ENCODE peak calls at places on chromosome 14, in six cellular contexts. X is A549, W is IMR-90, Q is K562, J is HepG2, Z is GM12878. V is an unnamed sample.

GRCh38 chr14:71539660-71540285 is 392.5 kb upstream of the RGS6 start:
- DNase-seq in X (no peak), W (no peak), Q (peak; percentile 13), J (no peak), Z (no peak), V (no peak)

GRCh38 chr14:74085047-74085637 is 386 bp downstream of the LIN52 start:
- DNase-seq in X (peak; percentile 9), W (peak; percentile 55), Q (peak; percentile 46), J (peak; percentile 10), Z (no peak), V (peak; percentile 37)

GRCh38 chr14:61253064-61253753 is 27.9 kb downstream of the TMEM30B start:
- DNase-seq in X (no peak), W (no peak), Q (no peak), J (no peak), Z (no peak), V (no peak)

GRCh38 chr14:93648440-93649168 is 139.7 kb downstream of the PRIMA1 start:
- DNase-seq in X (peak; percentile 28), W (no peak), Q (peak; percentile 8), J (peak; percentile 28), Z (no peak), V (peak; percentile 19)

GRCh38 chr14:68780358-68781160 is 12.3 kb downstream of the ZFP36L1 start:
- DNase-seq in X (peak; percentile 53), W (peak; percentile 62), Q (peak; percentile 82), J (no peak), Z (no peak), V (no peak)

GRCh38 chr14:61335049-61335448 is 13.7 kb downstream of the PRKCH start:
- DNase-seq in X (no peak), W (no peak), Q (no peak), J (no peak), Z (no peak), V (no peak)

GRCh38 chr14:98018626-98019025 is 1221.4 kb downstream of the VRK1 start:
- DNase-seq in X (no peak), W (no peak), Q (no peak), J (no peak), Z (no peak), V (no peak)

GRCh38 chr14:106848330-106849121 is 1322.1 kb downstream of the TMEM121 start:
- DNase-seq in X (peak; percentile 69), W (no peak), Q (no peak), J (peak; percentile 56), Z (no peak), V (no peak)

GRCh38 chr14:53458368-53458814 is 305.3 kb upstream of the DDHD1 start:
- DNase-seq in X (peak; percentile 72), W (peak; percentile 77), Q (no peak), J (peak; percentile 96), Z (no peak), V (no peak)

GRCh38 chr14:30656190-30656632 is 34.1 kb downstream of the SCFD1 start:
- DNase-seq in X (peak; percentile 39), W (peak; percentile 26), Q (peak; percentile 37), J (peak; percentile 68), Z (peak; percentile 4), V (peak; percentile 41)

GRCh38 chr14:69786628-69787027 is 10.4 kb downstream of the SLC10A1 start:
- DNase-seq in X (no peak), W (no peak), Q (no peak), J (no peak), Z (no peak), V (no peak)

GRCh38 chr14:90511795-90512331 is 115.0 kb downstream of the CALM1 start:
- DNase-seq in X (no peak), W (no peak), Q (no peak), J (no peak), Z (no peak), V (no peak)

GRCh38 chr14:80924365-80925103 is 17.0 kb downstream of the CEP128 start:
- DNase-seq in X (no peak), W (no peak), Q (no peak), J (no peak), Z (no peak), V (no peak)

GRCh38 chr14:54528973-54529372 is 19.3 kb downstream of the CGRRF1 start:
- DNase-seq in X (no peak), W (no peak), Q (no peak), J (no peak), Z (no peak), V (no peak)

GRCh38 chr14:40850191-40850590 is 756.5 kb upstream of the LRFN5 start:
- DNase-seq in X (no peak), W (no peak), Q (no peak), J (no peak), Z (no peak), V (no peak)

GRCh38 chr14:75440733-75441474 is 13.1 kb downstream of the JDP2 start:
- DNase-seq in X (no peak), W (peak; percentile 94), Q (no peak), J (no peak), Z (no peak), V (no peak)

GRCh38 chr14:20652996-20653975 is 11.8 kb upstream of the OR6S1 start:
- DNase-seq in X (peak; percentile 97), W (peak; percentile 67), Q (peak; percentile 82), J (peak; percentile 32), Z (peak; percentile 45), V (peak; percentile 66)

GRCh38 chr14:34014936-34015335 is 64.1 kb upstream of the EGLN3 start:
- DNase-seq in X (no peak), W (no peak), Q (no peak), J (no peak), Z (no peak), V (no peak)

GRCh38 chr14:34009956-34010355 is 59.1 kb upstream of the EGLN3 start:
- DNase-seq in X (no peak), W (no peak), Q (no peak), J (no peak), Z (no peak), V (no peak)

GRCh38 chr14:34012369-34012768 is 61.5 kb upstream of the EGLN3 start:
- DNase-seq in X (no peak), W (no peak), Q (no peak), J (no peak), Z (no peak), V (no peak)

GRCh38 chr14:34012978-34013713 is 62.3 kb upstream of the EGLN3 start:
- DNase-seq in X (no peak), W (no peak), Q (no peak), J (no peak), Z (peak; percentile 76), V (no peak)

DNA sequence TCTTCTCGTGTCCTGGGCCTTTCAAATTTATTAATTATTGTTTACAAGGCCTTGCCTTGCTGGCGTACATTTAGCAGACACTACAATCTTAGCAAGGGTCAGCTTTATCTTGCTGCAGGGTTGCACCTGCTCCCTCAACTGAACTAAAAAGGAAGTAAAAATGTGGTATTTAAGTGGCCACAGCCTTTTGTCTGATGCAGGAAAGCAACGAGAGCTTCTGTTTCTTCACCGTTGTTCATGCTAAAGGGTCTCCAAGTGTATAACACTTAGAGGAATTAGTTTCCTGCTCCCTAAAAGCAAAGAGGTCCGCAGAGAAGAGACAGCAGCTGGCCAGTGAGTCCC is 62.8 kb upstream of the EGLN3 start:
- DNase-seq in X (no peak), W (no peak), Q (no peak), J (no peak), Z (no peak), V (no peak)
- TF ChIP-seq BHLHE40 in X (no peak), W (no peak), Q (no peak), J (no peak), Z (no peak), V (no peak)

GRCh38 chr14:100238419-100239199 is at the start of gene YY1:
- DNase-seq in X (peak; percentile 98), W (peak; percentile 96), Q (peak; percentile 96), J (peak; percentile 93), Z (peak; percentile 82), V (peak; percentile 98)

GRCh38 chr14:100240725-100241032 is 1.7 kb downstream of the YY1 start:
- DNase-seq in X (no peak), W (no peak), Q (no peak), J (no peak), Z (no peak), V (no peak)

GRCh38 chr14:100237735-100238418 is 1.1 kb upstream of the YY1 start:
- DNase-seq in X (peak; percentile 56), W (peak; percentile 35), Q (peak; percentile 65), J (peak; percentile 34), Z (no peak), V (peak; percentile 61)

GRCh38 chr14:100239840-100240724 is 1.1 kb downstream of the YY1 start:
- DNase-seq in X (peak; percentile 91), W (peak; percentile 95), Q (peak; percentile 85), J (peak; percentile 75), Z (no peak), V (peak; percentile 68)

DNA sequence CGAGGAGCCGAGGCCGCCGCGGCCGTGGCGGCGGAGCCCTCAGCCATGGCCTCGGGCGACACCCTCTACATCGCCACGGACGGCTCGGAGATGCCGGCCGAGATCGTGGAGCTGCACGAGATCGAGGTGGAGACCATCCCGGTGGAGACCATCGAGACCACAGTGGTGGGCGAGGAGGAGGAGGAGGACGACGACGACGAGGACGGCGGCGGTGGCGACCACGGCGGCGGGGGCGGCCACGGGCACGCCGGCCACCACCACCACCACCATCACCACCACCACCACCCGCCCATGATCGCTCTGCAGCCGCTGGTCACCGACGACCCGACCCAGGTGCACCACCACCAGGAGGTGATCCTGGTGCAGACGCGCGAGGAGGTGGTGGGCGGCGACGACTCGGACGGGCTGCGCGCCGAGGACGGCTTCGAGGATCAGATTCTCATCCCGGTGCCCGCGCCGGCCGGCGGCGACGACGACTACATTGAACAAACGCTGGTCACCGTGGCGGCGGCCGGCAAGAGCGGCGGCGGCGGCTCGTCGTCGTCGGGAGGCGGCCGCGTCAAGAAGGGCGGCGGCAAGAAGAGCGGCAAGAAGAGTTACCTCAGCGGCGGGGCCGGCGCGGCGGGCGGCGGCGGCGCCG is 376 bp downstream of the YY1 start:
- DNase-seq in X (no peak), W (no peak), Q (peak; percentile 23), J (no peak), Z (no peak), V (no peak)
- TF ChIP-seq BHLHE40 in X (no peak), W (no peak), Q (no peak), J (no peak), Z (no peak), V (no peak)

DNA sequence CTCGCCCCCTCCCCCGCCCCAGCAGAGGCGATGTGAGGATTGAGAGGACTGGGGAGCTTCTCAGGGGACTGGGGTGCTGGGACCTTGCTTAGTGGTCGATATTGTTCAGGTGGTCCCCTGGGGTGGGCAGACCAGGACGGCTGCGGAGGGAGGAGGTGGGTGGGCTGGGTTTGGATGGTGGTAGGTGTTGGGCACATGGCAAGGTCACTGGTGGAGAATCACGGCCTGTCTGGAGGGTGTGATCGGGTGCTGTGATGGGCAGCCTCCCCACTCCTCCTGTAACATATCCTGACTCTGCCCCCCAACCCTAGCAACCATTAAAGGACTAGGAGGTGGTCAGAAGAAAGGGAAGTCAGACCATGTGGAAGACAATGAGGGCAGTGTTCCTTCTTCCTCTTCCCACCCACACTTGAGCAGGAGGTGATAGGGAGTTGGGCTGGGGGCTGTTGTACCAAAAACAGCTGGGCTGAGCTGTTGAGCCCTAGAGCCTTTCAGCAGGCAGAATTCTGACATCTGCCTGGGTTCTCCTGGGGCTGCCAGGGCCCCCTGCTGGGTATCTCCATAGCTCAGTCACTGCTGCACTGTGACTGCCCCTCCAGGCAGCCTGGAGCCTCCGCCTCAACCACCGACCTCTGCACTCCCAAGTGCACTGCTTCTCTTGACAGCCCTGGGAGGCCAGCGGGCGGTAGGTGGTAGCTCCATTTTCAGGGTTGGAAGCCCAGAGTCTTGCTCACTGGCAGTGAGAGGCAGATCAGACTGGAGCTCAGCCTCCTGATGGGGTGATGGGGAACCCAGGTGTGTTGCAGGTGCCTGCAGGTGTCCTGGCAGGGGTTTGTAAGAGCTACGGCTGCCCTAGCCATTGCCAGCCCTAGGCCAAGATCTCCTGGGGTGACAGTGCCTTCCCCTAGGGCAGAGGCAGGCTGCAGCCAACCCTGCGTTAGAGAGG is 15.3 kb downstream of the VASH1 start:
- DNase-seq in X (no peak), W (no peak), Q (peak; percentile 42), J (peak; percentile 29), Z (no peak), V (no peak)
- TF ChIP-seq BHLHE40 in X (no peak), W (no peak), Q (no peak), J (no peak), Z (no peak), V (no peak)

GRCh38 chr14:77868552-77869300 is 68.8 kb downstream of the ADCK1 start:
- DNase-seq in X (no peak), W (no peak), Q (no peak), J (no peak), Z (no peak), V (no peak)
- TF ChIP-seq BHLHE40 in X (no peak), W (no peak), Q (no peak), J (no peak), Z (no peak), V (no peak)